ENCODE peak calls at places on chromosome 3, in seven cellular contexts. V, Q, Y, U, S, Z and W are unnamed samples.

GRCh38 chr3:56836276-56837163 is 34.8 kb upstream of the ARHGEF3 start:
- DNase-seq in U (no peak), S (no peak), Z (no peak), Q (no peak), Y (no peak), V (peak), W (no peak)

GRCh38 chr3:108524547-108524946 is 14.2 kb upstream of the MYH15 start:
- DNase-seq in Y (peak), Z (no peak), S (no peak), V (no peak), U (no peak), Q (no peak), W (no peak)

GRCh38 chr3:127701281-127701792 is 28.6 kb downstream of the ABTB1 start:
- DNase-seq in V (no peak), U (no peak), Q (peak), Z (no peak), S (no peak), Y (no peak), W (no peak)

GRCh38 chr3:15428539-15428938 is 1.1 kb downstream of the EAF1 start:
- DNase-seq in S (peak), Q (no peak), V (peak), U (peak), Z (no peak), Y (peak), W (peak)

GRCh38 chr3:133137042-133137393 is 98.8 kb downstream of the TMEM108 start:
- DNase-seq in V (no peak), Y (no peak), Q (no peak), S (no peak), U (no peak), Z (no peak), W (no peak)

GRCh38 chr3:133944641-133945441 is 49.2 kb upstream of the RAB6B start:
- DNase-seq in V (peak), U (no peak), S (no peak), Z (peak), Y (peak), Q (no peak), W (peak)

GRCh38 chr3:63762180-63762579 is 56.9 kb upstream of the C3orf49 start:
- DNase-seq in Z (no peak), V (no peak), Y (no peak), Q (no peak), U (peak), S (no peak), W (no peak)

GRCh38 chr3:15440891-15441290 is 13.5 kb downstream of the EAF1 start:
- DNase-seq in Q (no peak), U (peak), V (peak), Y (no peak), S (no peak), Z (no peak), W (no peak)

GRCh38 chr3:178513539-178514410 is 22.5 kb upstream of the KCNMB2 start:
- DNase-seq in V (no peak), Z (no peak), Y (no peak), U (peak), S (no peak), Q (no peak), W (no peak)

GRCh38 chr3:115927210-115927609 is 303.9 kb downstream of the GAP43 start:
- DNase-seq in S (no peak), U (no peak), Y (no peak), Q (no peak), Z (no peak), V (no peak), W (no peak)

DNA sequence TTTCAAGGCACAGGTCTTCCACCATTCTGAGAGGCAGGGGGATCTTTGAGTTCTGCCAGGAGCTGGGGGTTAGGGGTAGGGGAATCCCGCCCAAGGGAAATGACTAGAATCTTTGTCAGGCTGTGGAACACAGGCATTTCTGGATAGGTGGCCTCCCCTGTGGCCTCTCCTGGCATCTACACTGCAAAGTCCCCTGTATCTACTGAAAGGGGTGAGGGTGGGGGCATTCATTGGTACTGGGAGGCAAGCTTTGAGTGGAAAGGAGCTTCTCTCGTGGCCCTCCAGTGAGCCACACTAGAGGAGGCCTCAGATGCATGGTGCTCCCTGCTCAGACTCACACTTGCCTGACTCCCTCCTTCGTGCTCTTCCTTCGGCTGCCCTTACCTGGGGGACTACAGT is 59.9 kb downstream of the CCNL1 start:
- DNase-seq in Z (no peak), S (no peak), V (no peak), Q (no peak), U (no peak), Y (no peak), W (no peak)
- TF ChIP-seq CTCF in Z (no peak), S (no peak), V (no peak), Q (no peak), U (no peak), Y (no peak), W (no peak)

DNA sequence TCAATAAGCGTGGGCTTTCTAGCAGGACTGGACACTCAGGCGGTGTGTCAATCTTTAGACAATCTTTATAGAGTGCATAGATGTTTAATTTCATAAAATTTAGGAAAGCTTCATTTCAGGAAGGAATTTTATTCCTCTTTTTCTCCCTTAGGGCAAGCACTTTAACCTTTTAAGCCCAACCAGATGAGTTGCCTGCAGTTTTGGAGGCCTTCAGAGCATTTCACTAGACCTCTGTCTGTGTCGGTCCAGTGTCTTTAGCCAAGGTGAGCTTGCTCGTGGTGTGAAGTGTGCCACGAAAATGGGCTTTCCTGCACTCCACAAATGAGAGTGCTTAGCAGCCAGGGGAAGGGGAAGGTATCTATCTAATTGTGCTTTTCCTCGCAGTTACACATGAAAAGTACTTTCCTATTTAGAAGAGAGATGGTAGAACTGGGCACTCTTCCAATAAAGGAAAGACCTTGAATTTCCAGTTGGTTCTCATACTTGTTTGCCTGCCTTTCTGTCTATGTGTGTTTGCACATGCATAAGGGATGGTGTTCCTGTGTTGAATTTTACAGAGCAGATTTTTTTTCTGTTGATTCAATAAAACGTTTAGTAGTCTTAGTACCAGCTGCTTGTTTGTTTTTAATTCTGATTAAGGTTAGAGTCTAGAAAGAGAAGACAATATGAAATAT is 53.6 kb downstream of the FEZF2 start:
- DNase-seq in Y (no peak), Q (no peak), U (no peak), S (no peak), Z (no peak), V (peak), W (no peak)
- H3K4me3 ChIP-seq in Y (peak), Q (peak), U (peak), S (peak), Z (peak), V (peak), W (peak)

GRCh38 chr3:137511655-137512054 is 252.5 kb upstream of the SOX14 start:
- DNase-seq in Y (no peak), Q (no peak), Z (no peak), S (no peak), U (no peak), V (no peak), W (no peak)
- TF ChIP-seq CTCF in Y (no peak), Q (no peak), Z (no peak), S (no peak), U (no peak), V (no peak), W (no peak)

GRCh38 chr3:105836533-105836932 is 32.3 kb downstream of the CBLB start:
- DNase-seq in U (peak), Z (no peak), V (peak), Q (no peak), Y (no peak), S (no peak), W (no peak)
- H3K4me3 ChIP-seq in U (no peak), Z (no peak), V (no peak), Q (no peak), Y (no peak), S (no peak), W (no peak)